ENCODE peak calls at places on chromosome X, in four cellular contexts. Y, C, T and X are unnamed samples.

GRCh38 chrX:107775734-107776511 is at the start of gene TSC22D3:
- DNase-seq in Y (peak; percentile 33), C (peak; percentile 82), T (peak; percentile 64), X (peak; percentile 70)

GRCh38 chrX:31421441-31421840 is 349.6 kb upstream of the FTHL17 start:
- DNase-seq in T (no peak), C (no peak), Y (no peak), X (no peak)

GRCh38 chrX:81868979-81869378 is 667.1 kb downstream of the SH3BGRL start:
- DNase-seq in C (no peak), T (no peak), Y (no peak), X (no peak)

GRCh38 chrX:13750204-13750603 is 15.7 kb downstream of the OFD1 start:
- DNase-seq in T (peak; percentile 35), Y (peak; percentile 48), C (peak; percentile 55), X (peak; percentile 78)

GRCh38 chrX:482702-483203 is 96.0 kb upstream of the PPP2R3B start:
- DNase-seq in C (no peak), T (no peak), Y (no peak), X (no peak)

GRCh38 chrX:103362504-103362903 is 6.2 kb downstream of the TCEAL9 start:
- DNase-seq in Y (peak; percentile 57), T (peak; percentile 57), C (peak; percentile 89), X (peak; percentile 54)

GRCh38 chrX:53239474-53239873 is 14.5 kb upstream of the KDM5C start:
- DNase-seq in C (peak; percentile 61), Y (no peak), T (no peak), X (peak; percentile 29)

GRCh38 chrX:69522052-69522451 is 17.9 kb downstream of the NALF2 start:
- DNase-seq in T (no peak), C (no peak), Y (no peak), X (no peak)

GRCh38 chrX:148871422-148872152 is 371.2 kb downstream of the AFF2 start:
- DNase-seq in T (no peak), C (no peak), Y (peak; percentile 70), X (no peak)

GRCh38 chrX:74579597-74580209 is 34.7 kb downstream of the RLIM start:
- DNase-seq in T (peak; percentile 4), C (no peak), Y (peak; percentile 14), X (no peak)

GRCh38 chrX:39904816-39905474 is 192.8 kb downstream of the BCOR start:
- DNase-seq in T (no peak), C (no peak), Y (no peak), X (no peak)

DNA sequence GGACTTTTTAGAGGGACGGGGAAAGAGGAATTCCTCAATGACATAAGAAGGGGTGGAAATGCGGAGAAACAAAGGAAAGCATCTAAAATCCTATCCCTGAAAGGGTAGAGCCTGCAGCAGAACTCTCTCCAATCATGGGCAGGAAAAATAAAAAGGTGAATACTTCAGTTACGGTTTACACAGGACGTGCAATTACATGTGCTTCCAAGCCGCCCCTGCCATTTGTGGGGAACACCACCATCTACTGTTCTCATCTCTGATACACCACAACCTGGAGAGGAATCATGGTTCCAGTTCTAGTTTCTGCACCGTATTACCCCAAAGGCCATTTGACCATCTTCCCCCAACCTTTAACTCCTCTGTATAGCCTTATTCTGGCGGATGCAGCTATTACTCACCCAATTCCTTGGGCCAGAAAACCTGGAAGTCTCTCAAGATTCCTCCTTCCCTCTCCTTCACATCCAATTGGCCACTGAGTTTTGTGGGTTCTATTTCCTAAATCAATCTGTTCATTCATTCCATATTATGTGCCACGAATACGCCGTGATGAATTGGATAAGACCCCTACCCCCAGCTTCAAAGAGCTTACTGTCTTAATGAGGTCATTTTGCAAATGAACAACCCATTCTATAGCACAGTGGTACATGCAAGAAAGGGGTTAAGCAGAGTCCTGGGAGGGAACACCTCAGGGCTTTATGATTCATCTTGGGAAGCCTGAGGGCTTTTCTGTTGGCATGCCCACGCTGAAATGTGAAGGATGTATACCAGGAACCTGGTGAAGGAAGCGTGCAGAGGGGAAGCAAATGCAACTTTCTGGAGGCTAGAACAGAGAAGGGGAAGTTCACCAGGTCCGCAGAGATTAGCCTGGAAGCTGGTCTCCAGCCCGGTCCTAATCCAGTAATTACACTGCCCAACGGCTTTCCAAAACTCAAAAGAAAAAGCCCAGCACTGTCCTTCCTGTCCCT is 1.4 kb upstream of the MSL3 start:
- DNase-seq in Y (no peak), T (no peak), C (peak; percentile 1), X (peak; percentile 56)
- H3K4me2 ChIP-seq in Y (no peak overlapping the region), T (no peak overlapping the region), C (no peak overlapping the region), X (peak overlapping the region; percentile 84)

GRCh38 chrX:150548684-150549083 is 19.7 kb upstream of the MTM1 start:
- DNase-seq in T (no peak), C (no peak), Y (peak; percentile 39), X (peak; percentile 66)

GRCh38 chrX:150547511-150548115 is 20.8 kb upstream of the MTM1 start:
- DNase-seq in T (peak; percentile 47), Y (no peak), C (peak; percentile 61), X (no peak)

GRCh38 chrX:150544835-150545790 is 23.3 kb upstream of the MTM1 start:
- DNase-seq in T (peak; percentile 13), C (no peak), Y (no peak), X (no peak)

GRCh38 chrX:150546711-150547153 is 21.7 kb upstream of the MTM1 start:
- DNase-seq in C (no peak), Y (no peak), T (no peak), X (no peak)

DNA sequence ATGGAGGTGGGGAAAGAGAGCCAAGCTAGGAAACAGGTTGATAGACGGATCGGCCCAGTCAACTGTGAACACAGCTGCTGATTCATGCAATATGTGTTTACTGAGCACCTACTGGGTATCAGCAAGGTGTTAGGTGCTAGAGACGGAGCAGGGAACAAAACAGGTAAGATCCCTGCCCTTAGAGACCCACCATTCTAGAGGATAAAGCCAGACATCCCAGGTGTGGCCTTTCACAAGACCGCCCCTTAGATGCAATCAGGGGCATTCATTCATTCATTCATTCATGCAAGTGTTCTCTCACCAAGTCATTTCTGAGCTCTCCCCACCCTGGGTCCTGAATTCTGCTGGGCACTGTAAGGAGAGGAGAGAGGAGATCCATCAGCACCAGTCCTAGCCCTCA is 20.2 kb upstream of the MTM1 start:
- DNase-seq in T (no peak), Y (no peak), C (no peak), X (no peak)
- H3K4me3 ChIP-seq in T (no peak overlapping the region), Y (no peak overlapping the region), C (no peak overlapping the region), X (no peak overlapping the region)

GRCh38 chrX:113873056-113873455 is 710.8 kb upstream of the HTR2C start:
- DNase-seq in T (no peak), Y (no peak), C (no peak), X (no peak)

GRCh38 chrX:113868169-113868568 is 715.7 kb upstream of the HTR2C start:
- DNase-seq in Y (no peak), T (no peak), C (peak; percentile 55), X (no peak)

GRCh38 chrX:113868716-113869115 is 715.2 kb upstream of the HTR2C start:
- DNase-seq in C (no peak), T (no peak), Y (no peak), X (no peak)
- H3K4me2 ChIP-seq in C (no peak overlapping the region), T (no peak overlapping the region), Y (no peak overlapping the region), X (no peak overlapping the region)

GRCh38 chrX:24148118-24148517 is 1.4 kb upstream of the ZFX start:
- DNase-seq in T (peak; percentile 17), C (no peak), Y (peak; percentile 11), X (no peak)
- H3K4me3 ChIP-seq in T (no peak overlapping the region), C (no peak overlapping the region), Y (peak overlapping the region; percentile 98), X (peak overlapping the region; percentile 75)

GRCh38 chrX:135435933-135436332 is 14.2 kb downstream of the SMIM10L2A start:
- DNase-seq in T (no peak), Y (no peak), C (no peak), X (no peak)
- H3K4me2 ChIP-seq in T (no peak overlapping the region), Y (no peak overlapping the region), C (no peak overlapping the region), X (no peak overlapping the region)

GRCh38 chrX:98191003-98191402 is 1307.3 kb downstream of the RPA4 start:
- DNase-seq in Y (no peak), C (no peak), T (no peak), X (no peak)
- H3K4me3 ChIP-seq in Y (no peak overlapping the region), C (no peak overlapping the region), T (no peak overlapping the region), X (no peak overlapping the region)

GRCh38 chrX:76657499-76657898 is 230.0 kb downstream of the MAGEE1 start:
- DNase-seq in Y (no peak), C (no peak), T (no peak), X (no peak)
- H3K4me2 ChIP-seq in Y (no peak overlapping the region), C (no peak overlapping the region), T (no peak overlapping the region), X (no peak overlapping the region)

GRCh38 chrX:154484255-154485149 is 1.9 kb downstream of the UBL4A start:
- DNase-seq in Y (no peak), T (no peak), C (no peak), X (peak; percentile 34)
- H3K4me3 ChIP-seq in Y (no peak overlapping the region), T (no peak overlapping the region), C (no peak overlapping the region), X (peak overlapping the region; percentile 83)

GRCh38 chrX:41335590-41336331 is 1.8 kb downstream of the DDX3X start:
- DNase-seq in Y (peak; percentile 80), T (no peak), C (no peak), X (peak; percentile 10)

GRCh38 chrX:41337140-41337539 is 3.2 kb downstream of the DDX3X start:
- DNase-seq in T (no peak), Y (peak; percentile 7), C (no peak), X (peak; percentile 25)

GRCh38 chrX:41336447-41336846 is 2.5 kb downstream of the DDX3X start:
- DNase-seq in Y (no peak), C (no peak), T (no peak), X (no peak)

GRCh38 chrX:41338422-41338821 is 4.5 kb downstream of the DDX3X start:
- DNase-seq in C (no peak), T (no peak), Y (no peak), X (peak; percentile 17)

DNA sequence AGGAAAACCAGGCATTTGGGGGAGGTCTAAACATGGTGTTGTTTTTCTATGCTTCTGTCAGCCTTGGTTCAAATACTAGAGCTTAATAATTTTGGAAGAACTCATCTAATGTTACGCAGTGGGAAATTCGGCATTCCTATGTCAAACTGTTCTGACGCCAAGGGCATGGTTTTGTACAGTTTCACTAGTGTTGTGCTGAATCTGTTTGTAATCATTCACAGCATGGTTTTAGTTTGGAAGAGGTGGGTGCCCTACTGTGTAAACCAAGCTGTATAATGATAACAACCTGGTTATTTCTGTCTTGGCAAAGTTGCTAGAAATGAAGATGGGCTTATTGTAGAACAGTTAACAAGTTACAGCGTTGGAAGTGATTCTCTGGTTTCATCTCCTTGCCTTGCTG is 5.2 kb downstream of the DDX3X start:
- DNase-seq in C (no peak), T (no peak), Y (no peak), X (no peak)
- H3K4me2 ChIP-seq in C (no peak overlapping the region), T (no peak overlapping the region), Y (no peak overlapping the region), X (no peak overlapping the region)